ENCODE peak calls at places on chromosomes 2 and 18, in nine cellular contexts. W, Q, L, P, U, O, D, C and B are unnamed samples.
A peak's percentile ranks its signal among the peaks of the same experiment; 100 is the strongest.

GRCh38 chr2:85418132-85419008 is at the start of gene SH2D6:
- DNase-seq in C (peak; percentile 96), Q (peak; percentile 92), O (peak; percentile 88), P (peak; percentile 87), L (peak; percentile 90), W (peak; percentile 95), D (peak; percentile 77), U (peak; percentile 51), B (peak; percentile 84)

GRCh38 chr2:233381013-233381995 is 27.0 kb downstream of the DGKD start:
- DNase-seq in U (no peak), Q (no peak), L (no peak), C (peak; percentile 28), D (no peak), W (peak; percentile 44), O (no peak), P (no peak), B (no peak)

GRCh38 chr2:37819228-37819627 is 105.9 kb upstream of the RMDN2 start:
- DNase-seq in U (no peak), Q (no peak), P (no peak), O (no peak), C (no peak), W (peak; percentile 60), L (no peak), D (no peak), B (no peak)

GRCh38 chr18:26468931-26469340 is 79.4 kb downstream of the KCTD1 start:
- DNase-seq in D (no peak), W (peak; percentile 22), L (peak; percentile 85), Q (peak; percentile 41), O (no peak), C (peak; percentile 86), P (peak; percentile 55), U (no peak), B (no peak)

GRCh38 chr2:230909841-230910545 is 15.0 kb downstream of the GPR55 start:
- DNase-seq in L (no peak), D (no peak), Q (no peak), O (no peak), W (no peak), P (no peak), U (no peak), C (no peak), B (no peak)

GRCh38 chr2:99691931-99692330 is 202.1 kb upstream of the REV1 start:
- DNase-seq in L (no peak), U (no peak), O (no peak), D (no peak), Q (no peak), P (no peak), W (no peak), C (no peak), B (no peak)

GRCh38 chr2:234747032-234747431 is 204.8 kb upstream of the SH3BP4 start:
- DNase-seq in W (no peak), P (no peak), D (no peak), Q (no peak), O (no peak), L (no peak), U (no peak), C (no peak), B (no peak)

GRCh38 chr2:64567473-64567872 is 43.3 kb downstream of the AFTPH start:
- DNase-seq in P (no peak), O (no peak), Q (no peak), U (no peak), D (no peak), C (no peak), W (no peak), L (no peak), B (no peak)

GRCh38 chr2:48306409-48307284 is 223.3 kb upstream of the STON1 start:
- DNase-seq in P (no peak), Q (no peak), W (no peak), L (no peak), C (no peak), U (no peak), O (no peak), D (no peak), B (no peak)

GRCh38 chr18:48455555-48456478 is 46.6 kb upstream of the ZBTB7C start:
- DNase-seq in P (peak; percentile 91), D (peak; percentile 30), W (peak; percentile 72), C (no peak), O (no peak), Q (no peak), L (no peak), U (no peak), B (no peak)

GRCh38 chr2:71687412-71687811 is 234.1 kb downstream of the DYSF start:
- DNase-seq in O (no peak), P (no peak), L (no peak), D (no peak), Q (no peak), C (no peak), W (no peak), U (no peak), B (no peak)

GRCh38 chr2:183866666-183867065 is 731.7 kb upstream of the ZNF804A start:
- DNase-seq in L (no peak), C (no peak), W (no peak), Q (no peak), D (no peak), P (no peak), O (no peak), U (no peak), B (no peak)

GRCh38 chr2:151182396-151182795 is 79.3 kb downstream of the RBM43 start:
- DNase-seq in C (no peak), W (no peak), L (no peak), Q (no peak), D (no peak), U (no peak), P (no peak), O (no peak), B (no peak)

GRCh38 chr2:42979416-42979869 is 187.1 kb upstream of the HAAO start:
- DNase-seq in C (peak; percentile 75), W (no peak), U (no peak), L (no peak), Q (no peak), P (peak; percentile 88), D (no peak), O (no peak), B (no peak)

GRCh38 chr2:69770193-69770702 is 28.3 kb downstream of the ANXA4 start:
- DNase-seq in O (no peak), C (peak; percentile 47), P (peak; percentile 63), D (peak; percentile 7), W (peak; percentile 75), U (no peak), L (peak; percentile 27), Q (no peak), B (no peak)

GRCh38 chr2:202187570-202187969 is 50.8 kb downstream of the SUMO1 start:
- DNase-seq in C (no peak), P (peak; percentile 73), L (no peak), W (no peak), U (no peak), O (no peak), Q (no peak), D (no peak), B (no peak)

GRCh38 chr2:21118302-21118920 is 5.4 kb upstream of the TDRD15 start:
- DNase-seq in U (no peak), Q (peak; percentile 28), C (peak; percentile 69), O (peak; percentile 72), P (no peak), D (no peak), W (peak; percentile 66), L (peak; percentile 20), B (peak; percentile 29)

GRCh38 chr18:2971741-2972552 is 41.0 kb downstream of the LPIN2 start:
- DNase-seq in W (peak; percentile 77), P (no peak), O (peak; percentile 52), U (no peak), Q (peak; percentile 76), C (no peak), D (peak; percentile 52), L (no peak), B (peak; percentile 49)